ENCODE peak calls at places on chromosomes 3 and 15, in six cellular contexts. R, X, T, Q, P and J are unnamed samples.

GRCh38 chr3:33145901-33146580 is 32.2 kb downstream of the CRTAP start:
- DNase-seq in R (no peak), X (no peak), T (no peak), Q (no peak), P (no peak), J (no peak)

GRCh38 chr3:197021231-197021630 is 8.4 kb downstream of the MELTF start:
- DNase-seq in R (no peak), X (no peak), T (no peak), Q (no peak), P (no peak), J (no peak)

GRCh38 chr15:37793851-37794250 is 140.6 kb upstream of the TMCO5A start:
- DNase-seq in R (no peak), X (no peak), T (no peak), Q (no peak), P (no peak), J (no peak)

GRCh38 chr15:81323944-81324881 is at the start of gene STARD5:
- DNase-seq in R (peak), X (peak), T (peak), Q (peak), P (peak), J (peak)

GRCh38 chr3:76970006-76970680 is 69.8 kb upstream of the ROBO2 start:
- DNase-seq in R (no peak), X (no peak), T (no peak), Q (no peak), P (no peak), J (no peak)

GRCh38 chr3:194540268-194540937 is 53.6 kb upstream of the ATP13A3 start:
- DNase-seq in R (no peak), X (no peak), T (no peak), Q (no peak), P (no peak), J (no peak)

GRCh38 chr15:96181873-96182301 is 148.6 kb upstream of the NR2F2 start:
- DNase-seq in R (no peak), X (no peak), T (no peak), Q (no peak), P (no peak), J (no peak)

GRCh38 chr15:31387483-31388118 is 61.0 kb downstream of the KLF13 start:
- DNase-seq in R (no peak), X (no peak), T (no peak), Q (no peak), P (no peak), J (no peak)

GRCh38 chr15:59256538-59256937 is 49.9 kb downstream of the LDHAL6B start:
- DNase-seq in R (no peak), X (no peak), T (no peak), Q (no peak), P (no peak), J (no peak)

GRCh38 chr15:29045717-29046116 is 159.9 kb downstream of the APBA2 start:
- DNase-seq in R (no peak), X (no peak), T (no peak), Q (no peak), P (no peak), J (no peak)

DNA sequence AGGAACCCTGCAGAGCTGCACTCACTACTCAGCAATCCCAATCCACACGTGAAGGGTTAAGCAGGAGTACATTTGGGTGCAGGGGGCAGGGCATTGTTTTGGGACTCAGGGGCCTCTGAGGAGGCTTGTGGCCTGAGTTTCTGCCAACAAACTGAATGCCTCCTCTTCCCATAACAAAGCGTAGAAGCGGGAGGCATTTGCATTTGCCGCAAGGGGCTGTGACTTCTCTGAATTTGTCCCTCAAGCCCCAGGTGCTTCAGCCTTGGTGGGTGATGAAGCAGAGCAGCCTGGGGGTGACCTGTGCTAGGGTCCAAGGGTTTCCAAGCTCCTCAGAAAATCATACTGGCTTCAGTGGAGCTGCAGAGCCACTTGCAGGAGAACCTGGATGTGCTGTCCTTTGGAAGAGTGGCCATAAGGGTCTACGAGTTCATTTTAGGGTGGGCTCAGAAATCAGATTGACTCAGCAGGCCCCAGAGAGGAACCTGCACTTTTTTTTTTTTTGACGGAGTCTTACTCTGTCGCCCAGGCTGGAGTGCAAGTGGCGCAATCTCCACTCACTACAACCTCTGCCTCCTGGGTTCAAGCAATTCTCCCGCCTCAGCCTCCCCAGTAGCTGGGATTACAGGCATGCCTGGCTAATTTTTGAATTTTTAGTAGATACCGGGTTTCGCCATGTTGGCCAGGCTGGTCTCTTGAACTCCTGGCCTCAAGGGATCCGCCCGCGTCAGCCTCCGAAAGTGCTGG is 1.4 kb upstream of the RPSA start:
- DNase-seq in R (peak), X (no peak), T (no peak), Q (no peak), P (no peak), J (peak)
- H3K4me3 ChIP-seq in R (peak), X (peak), T (peak), Q (peak), P (no peak), J (peak)

GRCh38 chr3:8540456-8540855 is 38.8 kb downstream of the LMCD1 start:
- DNase-seq in R (no peak), X (no peak), T (no peak), Q (no peak), P (no peak), J (no peak)

GRCh38 chr3:8538904-8539303 is 37.3 kb downstream of the LMCD1 start:
- DNase-seq in R (no peak), X (no peak), T (no peak), Q (no peak), P (peak), J (no peak)

GRCh38 chr3:8537440-8537839 is 35.8 kb downstream of the LMCD1 start:
- DNase-seq in R (no peak), X (no peak), T (no peak), Q (no peak), P (no peak), J (no peak)

GRCh38 chr3:8538223-8538622 is 36.6 kb downstream of the LMCD1 start:
- DNase-seq in R (no peak), X (no peak), T (no peak), Q (no peak), P (no peak), J (no peak)

GRCh38 chr3:8539419-8539818 is 37.8 kb downstream of the LMCD1 start:
- DNase-seq in R (no peak), X (no peak), T (no peak), Q (no peak), P (no peak), J (no peak)
- TF ChIP-seq ZNF274 in R (no peak), X (no peak), T (no peak), Q (no peak), P (no peak), J (no peak)

GRCh38 chr3:37605754-37606153 is 255.9 kb upstream of the CTDSPL start:
- DNase-seq in R (no peak), X (no peak), T (no peak), Q (no peak), P (no peak), J (no peak)

GRCh38 chr3:37607604-37608003 is 254.1 kb upstream of the CTDSPL start:
- DNase-seq in R (no peak), X (no peak), T (no peak), Q (no peak), P (no peak), J (no peak)

GRCh38 chr3:37606472-37606871 is 255.2 kb upstream of the CTDSPL start:
- DNase-seq in R (no peak), X (no peak), T (no peak), Q (no peak), P (no peak), J (no peak)

GRCh38 chr3:37609711-37610110 is 252.0 kb upstream of the CTDSPL start:
- DNase-seq in R (no peak), X (no peak), T (no peak), Q (no peak), P (no peak), J (no peak)

DNA sequence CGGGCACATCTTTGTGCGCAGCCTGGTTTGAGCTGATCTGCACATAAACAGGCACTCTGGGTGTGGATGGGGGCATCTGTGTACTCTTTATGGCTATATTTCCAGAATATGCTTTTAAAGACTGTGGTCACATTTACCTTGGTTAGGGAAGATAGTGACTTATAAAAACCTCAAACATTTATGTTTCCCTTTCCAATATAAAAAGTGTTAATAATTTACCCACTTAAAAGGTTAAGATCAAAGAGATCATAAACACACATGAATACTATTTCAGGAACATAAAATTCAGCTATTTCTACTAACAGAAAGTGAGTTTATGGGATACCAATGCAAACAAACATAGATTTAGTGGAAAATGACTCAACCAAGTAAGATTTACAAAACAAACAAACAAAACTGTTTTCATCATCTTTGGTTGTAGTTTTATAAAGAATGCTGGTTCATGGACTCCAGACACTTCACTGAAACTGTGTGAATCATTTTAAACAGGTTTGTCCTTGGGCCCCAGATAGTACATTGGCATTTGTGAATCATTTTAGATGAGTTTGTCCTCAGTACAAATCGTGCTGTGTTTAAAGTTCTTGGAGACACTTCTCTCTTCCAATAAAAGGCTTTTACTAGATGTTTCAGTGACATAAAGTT is 253.5 kb upstream of the CTDSPL start:
- DNase-seq in R (no peak), X (no peak), T (no peak), Q (no peak), P (peak), J (no peak)
- TF ChIP-seq YY1 in R (no peak), X (no peak), T (no peak), Q (no peak), P (no peak), J (no peak)

DNA sequence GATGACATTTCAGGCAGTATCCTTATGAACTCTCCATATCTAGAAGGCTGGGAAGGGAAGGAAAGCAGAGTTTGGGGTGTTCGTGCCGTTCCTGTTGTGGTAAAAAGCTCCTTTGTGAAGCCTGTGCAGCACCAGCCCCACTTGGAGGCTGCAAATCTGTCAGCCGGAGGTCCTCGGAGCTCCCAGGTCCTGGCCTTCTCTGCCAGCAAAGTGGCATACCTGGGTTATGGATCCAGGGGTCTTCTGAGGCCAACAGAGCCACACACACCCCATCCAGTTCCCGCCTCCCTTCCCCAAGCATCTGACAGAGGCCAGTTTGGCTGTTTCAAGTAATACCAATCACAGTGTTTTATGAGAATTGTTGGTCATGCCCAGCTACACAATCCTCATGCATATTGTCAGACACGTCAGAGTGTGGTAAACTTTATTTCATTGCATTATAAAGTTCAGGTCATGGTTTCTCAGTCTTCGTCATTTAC is 15.9 kb upstream of the USP3 start:
- DNase-seq in R (no peak), X (no peak), T (no peak), Q (no peak), P (no peak), J (no peak)
- H3K4me3 ChIP-seq in R (no peak), X (no peak), T (no peak), Q (no peak), P (no peak), J (no peak)

DNA sequence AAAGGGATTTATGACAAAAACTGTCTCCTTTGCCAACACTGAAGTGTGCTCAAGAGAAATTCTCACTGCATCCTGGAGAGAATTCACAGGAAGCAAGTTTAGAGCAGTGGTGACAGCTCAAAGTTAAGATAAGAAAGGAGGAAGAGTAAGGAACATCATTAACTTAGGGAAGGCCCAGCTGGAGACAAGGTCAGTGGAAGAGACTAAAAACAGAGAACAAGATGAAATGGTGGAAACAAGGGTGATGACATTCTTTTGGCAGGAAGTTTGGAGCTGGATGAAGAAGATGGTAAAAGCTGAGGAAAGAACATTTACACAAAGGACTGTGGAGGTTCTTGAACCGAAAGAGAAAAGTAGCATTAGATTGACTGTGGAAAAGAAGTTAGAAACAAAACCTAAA is 6.7 kb upstream of the SUCLG2 start:
- DNase-seq in R (no peak), X (no peak), T (no peak), Q (no peak), P (no peak), J (no peak)
- TF ChIP-seq ZNF274 in R (no peak), X (no peak), T (no peak), Q (no peak), P (no peak), J (no peak)

DNA sequence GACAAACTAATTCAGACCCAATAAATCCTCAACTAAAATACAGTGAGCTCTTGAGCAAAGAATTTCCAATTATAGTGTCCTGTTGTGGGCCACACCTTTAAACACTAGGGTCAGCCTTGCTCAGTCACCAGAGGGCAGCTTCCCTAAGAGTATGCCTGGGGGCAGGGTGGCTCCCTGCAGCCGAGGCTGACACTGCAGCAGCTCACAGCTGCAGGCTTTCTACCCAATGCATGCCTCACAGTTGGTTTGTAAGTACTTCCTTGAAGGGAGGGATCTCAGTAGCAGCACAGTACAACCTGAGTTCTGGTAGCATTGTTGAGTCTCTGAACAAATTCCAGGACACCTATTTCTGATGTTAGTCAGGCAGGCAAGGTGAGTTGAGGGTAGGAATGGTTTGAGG is 335.6 kb downstream of the TUSC7 start:
- DNase-seq in R (peak), X (no peak), T (no peak), Q (no peak), P (no peak), J (peak)
- TF ChIP-seq YY1 in R (no peak), X (no peak), T (no peak), Q (no peak), P (no peak), J (no peak)

GRCh38 chr15:77532846-77533245 is 99.9 kb downstream of the LINGO1 start:
- DNase-seq in R (no peak), X (no peak), T (no peak), Q (no peak), P (no peak), J (no peak)
- H3K4me3 ChIP-seq in R (no peak), X (no peak), T (no peak), Q (no peak), P (no peak), J (no peak)

GRCh38 chr15:41892621-41893421 is 1.0 kb downstream of the SPTBN5 start:
- DNase-seq in R (no peak), X (no peak), T (no peak), Q (peak), P (no peak), J (no peak)
- TF ChIP-seq ZNF274 in R (no peak), X (no peak), T (no peak), Q (no peak), P (no peak), J (no peak)